ENCODE peak calls at places on chromosomes 5 and 9, in four cellular contexts. M, U, B and H are unnamed samples.

GRCh38 chr9:128033609-128034008 is 33.5 kb downstream of the NAIF1 start:
- DNase-seq in M (no peak), U (peak), B (no peak), H (no peak)

GRCh38 chr5:159805021-159805420 is 111.3 kb upstream of the ADRA1B start:
- DNase-seq in M (no peak), U (peak), B (peak), H (no peak)

GRCh38 chr9:115988701-115989100 is 164.9 kb upstream of the PAPPA start:
- DNase-seq in M (peak), U (no peak), B (no peak), H (no peak)

GRCh38 chr5:620152-620551 is 8.0 kb downstream of the CEP72 start:
- DNase-seq in M (no peak), U (no peak), B (no peak), H (no peak)

GRCh38 chr9:21525174-21525573 is 43.1 kb upstream of the IFNE start:
- DNase-seq in M (no peak), U (no peak), B (no peak), H (no peak)

GRCh38 chr9:76835571-76836283 is 70.2 kb downstream of the PRUNE2 start:
- DNase-seq in M (peak), U (no peak), B (no peak), H (no peak)

GRCh38 chr9:104787306-104788015 is 23.5 kb downstream of the NIPSNAP3B start:
- DNase-seq in M (no peak), U (no peak), B (no peak), H (no peak)

GRCh38 chr5:173412566-173412965 is 84.4 kb upstream of the STC2 start:
- DNase-seq in M (peak), U (no peak), B (no peak), H (no peak)

GRCh38 chr5:6317133-6317532 is 61.2 kb downstream of the MED10 start:
- DNase-seq in M (no peak), U (no peak), B (no peak), H (no peak)

GRCh38 chr5:80248378-80248777 is 7.5 kb downstream of the SERINC5 start:
- DNase-seq in M (no peak), U (no peak), B (no peak), H (no peak)

GRCh38 chr5:127801751-127802476 is 98.7 kb downstream of the CCDC192 start:
- DNase-seq in M (peak), U (no peak), B (no peak), H (no peak)

GRCh38 chr9:133437753-133438531 is 15.8 kb downstream of the ADAMTS13 start:
- DNase-seq in M (no peak), U (no peak), B (no peak), H (peak)

GRCh38 chr5:85049020-85049419 is 664.3 kb upstream of the EDIL3 start:
- DNase-seq in M (peak), U (no peak), B (no peak), H (peak)

GRCh38 chr5:10518352-10518751 is 45.5 kb upstream of the ANKRD33B start:
- DNase-seq in M (peak), U (no peak), B (no peak), H (no peak)

GRCh38 chr9:113602126-113603119 is 138.9 kb downstream of the RGS3 start:
- DNase-seq in M (peak), U (peak), B (peak), H (no peak)

GRCh38 chr9:113656771-113657670 is 193.5 kb downstream of the RGS3 start:
- DNase-seq in M (no peak), U (no peak), B (no peak), H (no peak)

GRCh38 chr9:131625848-131626670 is 80.7 kb downstream of the PRRT1B start:
- DNase-seq in M (peak), U (no peak), B (no peak), H (no peak)

GRCh38 chr5:169367861-169368260 is 66.9 kb upstream of the SLIT3 start:
- DNase-seq in M (no peak), U (no peak), B (no peak), H (no peak)

GRCh38 chr5:125478599-125478998 is 732.2 kb upstream of the ZNF608 start:
- DNase-seq in M (no peak), U (peak), B (no peak), H (peak)

GRCh38 chr5:124596595-124597388 is 149.6 kb downstream of the ZNF608 start:
- DNase-seq in M (peak), U (no peak), B (no peak), H (peak)

GRCh38 chr9:38391278-38392118 is 1.0 kb upstream of the ALDH1B1 start:
- DNase-seq in M (no peak), U (no peak), B (no peak), H (no peak)
- H3K27ac ChIP-seq in M (no peak), U (peak), B (peak), H (no peak)

GRCh38 chr9:68869020-68869419 is 144.9 kb downstream of the PRKACG start:
- DNase-seq in M (no peak), U (no peak), B (no peak), H (no peak)

GRCh38 chr9:68876265-68876664 is 137.6 kb downstream of the PRKACG start:
- DNase-seq in M (no peak), U (no peak), B (no peak), H (no peak)

GRCh38 chr9:68873179-68873578 is 140.7 kb downstream of the PRKACG start:
- DNase-seq in M (no peak), U (no peak), B (no peak), H (no peak)

GRCh38 chr9:68870049-68870448 is 143.9 kb downstream of the PRKACG start:
- DNase-seq in M (no peak), U (no peak), B (no peak), H (no peak)

GRCh38 chr9:68872026-68872501 is 141.8 kb downstream of the PRKACG start:
- DNase-seq in M (no peak), U (no peak), B (no peak), H (no peak)
- H3K4me3 ChIP-seq in M (no peak), U (no peak), B (no peak), H (no peak)

GRCh38 chr5:14676320-14676719 is 11.8 kb downstream of the OTULIN start:
- DNase-seq in M (peak), U (no peak), B (peak), H (peak)

GRCh38 chr5:14678773-14679334 is 14.3 kb downstream of the OTULIN start:
- DNase-seq in M (no peak), U (no peak), B (no peak), H (no peak)

GRCh38 chr5:14673443-14673842 is 8.9 kb downstream of the OTULIN start:
- DNase-seq in M (no peak), U (no peak), B (no peak), H (no peak)

GRCh38 chr5:14675309-14675708 is 10.8 kb downstream of the OTULIN start:
- DNase-seq in M (no peak), U (no peak), B (no peak), H (no peak)

DNA sequence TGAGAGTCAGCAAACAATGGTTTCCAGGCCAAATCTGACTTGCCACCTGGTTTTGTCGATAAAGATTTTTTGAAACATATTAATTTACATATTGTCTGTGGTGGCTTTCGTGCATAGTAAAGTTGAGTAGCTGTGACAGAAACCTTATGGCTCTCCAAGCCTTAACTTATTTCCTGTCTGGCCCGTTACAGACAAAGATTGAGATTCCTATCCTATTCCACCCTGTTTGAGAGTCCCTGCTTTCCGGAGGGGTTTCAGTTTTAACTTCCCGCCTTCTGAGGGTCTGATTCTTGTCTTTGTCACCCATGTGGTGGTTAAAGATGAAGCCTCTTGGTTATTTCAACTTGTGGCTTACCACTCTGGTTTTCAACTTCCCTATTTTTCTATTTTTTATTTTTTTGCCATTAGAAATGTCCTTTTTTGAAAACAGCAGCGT is 11.4 kb downstream of the OTULIN start:
- DNase-seq in M (no peak), U (no peak), B (no peak), H (no peak)
- H3K27ac ChIP-seq in M (no peak), U (no peak), B (peak), H (peak)

DNA sequence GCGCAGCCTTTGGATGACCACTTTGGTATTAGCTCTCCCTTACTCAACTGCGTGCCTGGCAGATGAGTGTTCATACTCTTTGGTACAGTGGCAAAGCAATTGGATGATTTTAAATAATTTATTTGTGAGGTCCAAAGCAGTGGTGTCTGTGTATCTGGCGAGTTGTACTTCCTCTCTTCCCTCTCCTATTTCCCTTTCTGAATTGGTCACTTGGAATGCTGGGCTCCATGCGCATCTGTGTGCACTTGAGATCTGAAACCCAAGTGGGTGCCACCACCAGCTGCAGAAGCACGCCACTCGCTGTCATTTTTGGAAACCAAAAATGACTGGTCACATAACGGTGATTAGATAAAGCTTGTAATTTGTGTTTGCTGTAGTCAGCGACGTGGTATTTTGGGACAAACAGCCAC is 386.0 kb upstream of the KLF4 start:
- DNase-seq in M (no peak), U (no peak), B (no peak), H (no peak)
- H3K4me3 ChIP-seq in M (no peak), U (no peak), B (no peak), H (no peak)

GRCh38 chr9:121658591-121658990 is 7.2 kb downstream of the DAB2IP start:
- DNase-seq in M (no peak), U (no peak), B (no peak), H (no peak)
- H3K27ac ChIP-seq in M (no peak), U (peak), B (no peak), H (no peak)

DNA sequence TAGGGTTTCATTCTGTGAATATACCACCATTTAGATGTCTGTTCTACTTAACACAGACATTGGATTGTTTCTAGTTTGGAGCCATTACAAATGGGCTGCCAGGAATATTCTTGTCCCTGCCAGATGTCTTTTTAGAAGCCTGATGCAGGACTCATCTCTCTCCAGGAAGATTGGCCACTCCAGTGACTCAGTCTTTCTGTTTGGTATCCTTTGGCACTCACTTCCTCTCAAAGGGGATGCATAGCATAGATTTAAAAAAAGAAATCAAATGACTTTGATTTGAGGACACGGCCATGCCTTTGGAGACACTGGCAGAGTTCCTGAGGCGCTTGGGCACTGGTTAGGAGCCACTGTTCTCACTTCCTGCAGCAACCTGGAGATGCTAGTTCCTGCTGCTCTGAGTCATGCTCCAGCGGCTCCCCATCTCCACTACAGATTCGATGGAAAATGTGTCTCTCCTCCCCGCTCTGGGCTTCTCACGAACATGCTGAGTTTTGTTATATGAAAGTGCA is 3.5 kb upstream of the ZNF366 start:
- DNase-seq in M (peak), U (no peak), B (peak), H (no peak)
- H3K4me3 ChIP-seq in M (no peak), U (no peak), B (no peak), H (no peak)

GRCh38 chr5:77066191-77066590 is 20.9 kb downstream of the ZBED3 start:
- DNase-seq in M (no peak), U (no peak), B (no peak), H (no peak)
- H3K27ac ChIP-seq in M (no peak), U (no peak), B (no peak), H (no peak)

DNA sequence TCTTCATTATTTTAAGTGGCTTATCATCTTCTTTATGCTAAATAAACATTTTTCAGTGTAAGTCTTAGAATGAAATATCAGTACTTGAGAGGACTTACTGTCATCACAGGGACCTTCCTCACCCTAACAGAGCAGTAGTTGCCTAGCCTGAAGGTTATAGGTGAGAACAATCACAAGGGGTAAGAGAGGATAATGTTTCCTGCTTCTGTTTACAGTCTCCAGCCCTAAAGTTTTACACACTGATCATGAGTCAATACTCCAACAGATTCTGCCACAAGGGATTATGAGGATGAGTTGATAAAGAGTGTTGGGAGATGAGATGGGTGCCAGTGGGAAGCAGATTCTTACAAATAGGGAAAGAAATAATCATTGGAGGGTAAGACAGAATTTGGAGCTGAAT is 265.1 kb upstream of the DAB2 start:
- DNase-seq in M (no peak), U (no peak), B (no peak), H (no peak)
- H3K4me3 ChIP-seq in M (no peak), U (no peak), B (no peak), H (no peak)